ENCODE peak calls at places on chromosomes 4 and X, in ten cellular contexts. K is psoas muscle, G is lower lobe of right lung, D is endothelial cell of umbilical vein, L is heart left ventricle, J is A549, A is coronary artery, S is H9, E is body of pancreas, U is natural killer cell. W is an unnamed sample.
A peak's percentile ranks its signal among the peaks of the same experiment; 100 is the strongest.

GRCh38 chr4:1318488-1319213 is 28.4 kb upstream of the UVSSA start:
- DNase-seq in K (peak; percentile 27), G (peak; percentile 22), D (no peak), L (peak; percentile 55), J (no peak), A (no peak), S (peak; percentile 46), E (no peak), U (no peak), W (peak; percentile 30)

GRCh38 chr4:91502365-91502764 is 801.4 kb upstream of the GRID2 start:
- DNase-seq in K (no peak), G (no peak), D (peak; percentile 8), L (no peak), J (no peak), A (no peak), S (no peak), E (no peak), U (no peak), W (no peak)

GRCh38 chr4:57410331-57411052 is 300.3 kb upstream of the IGFBP7 start:
- DNase-seq in K (no peak), G (no peak), D (no peak), L (no peak), J (no peak), A (peak; percentile 75), S (no peak), E (no peak), U (no peak), W (no peak)

GRCh38 chrX:140274761-140275525 is 229.9 kb downstream of the SOX3 start:
- DNase-seq in K (no peak), G (no peak), D (no peak), L (no peak), J (no peak), A (no peak), S (peak; percentile 34), E (no peak), U (no peak), W (no peak)

GRCh38 chr4:22190855-22191254 is 242.3 kb upstream of the KCNIP4 start:
- DNase-seq in K (no peak), G (no peak), D (no peak), L (no peak), J (no peak), A (no peak), S (no peak), E (no peak), U (no peak), W (no peak)

GRCh38 chr4:186029731-186030421 is 39.1 kb upstream of the TLR3 start:
- DNase-seq in K (peak; percentile 84), G (peak; percentile 67), D (peak; percentile 85), L (peak; percentile 90), J (no peak), A (peak; percentile 96), S (no peak), E (peak; percentile 74), U (no peak), W (no peak)

GRCh38 chr4:90852232-90852631 is 725.0 kb downstream of the CCSER1 start:
- DNase-seq in K (no peak), G (no peak), D (no peak), L (peak; percentile 28), J (no peak), A (no peak), S (no peak), E (no peak), U (no peak), W (no peak)

GRCh38 chr4:54550415-54551171 is 107.2 kb upstream of the KIT start:
- DNase-seq in K (no peak), G (no peak), D (no peak), L (no peak), J (no peak), A (no peak), S (no peak), E (no peak), U (no peak), W (no peak)

GRCh38 chr4:823761-824460 is 2.0 kb downstream of the CPLX1 start:
- DNase-seq in K (peak; percentile 26), G (no peak), D (no peak), L (no peak), J (no peak), A (no peak), S (no peak), E (no peak), U (no peak), W (no peak)

GRCh38 chr4:147355849-147356248 is 125.0 kb upstream of the EDNRA start:
- DNase-seq in K (no peak), G (no peak), D (peak; percentile 39), L (no peak), J (no peak), A (no peak), S (no peak), E (no peak), U (no peak), W (no peak)

GRCh38 chr4:26083987-26084386 is 170.0 kb downstream of the SMIM20 start:
- DNase-seq in K (peak; percentile 59), G (no peak), D (no peak), L (no peak), J (no peak), A (no peak), S (no peak), E (no peak), U (no peak), W (peak; percentile 69)

GRCh38 chrX:56228914-56229313 is 3.2 kb upstream of the KLF8 start:
- DNase-seq in K (no peak), G (no peak), D (no peak), L (no peak), J (no peak), A (no peak), S (peak; percentile 33), E (no peak), U (no peak), W (no peak)

GRCh38 chrX:150680974-150681373 is 12.2 kb upstream of the MTMR1 start:
- DNase-seq in K (no peak), G (no peak), D (peak; percentile 28), L (no peak), J (no peak), A (no peak), S (no peak), E (peak; percentile 23), U (no peak), W (peak; percentile 18)

GRCh38 chr4:44487341-44487740 is 38.7 kb upstream of the KCTD8 start:
- DNase-seq in K (no peak), G (no peak), D (no peak), L (no peak), J (no peak), A (no peak), S (no peak), E (no peak), U (no peak), W (no peak)

GRCh38 chrX:65744965-65745364 is 77.5 kb downstream of the MSN start:
- DNase-seq in K (no peak), G (no peak), D (no peak), L (no peak), J (no peak), A (no peak), S (no peak), E (no peak), U (no peak), W (no peak)

DNA sequence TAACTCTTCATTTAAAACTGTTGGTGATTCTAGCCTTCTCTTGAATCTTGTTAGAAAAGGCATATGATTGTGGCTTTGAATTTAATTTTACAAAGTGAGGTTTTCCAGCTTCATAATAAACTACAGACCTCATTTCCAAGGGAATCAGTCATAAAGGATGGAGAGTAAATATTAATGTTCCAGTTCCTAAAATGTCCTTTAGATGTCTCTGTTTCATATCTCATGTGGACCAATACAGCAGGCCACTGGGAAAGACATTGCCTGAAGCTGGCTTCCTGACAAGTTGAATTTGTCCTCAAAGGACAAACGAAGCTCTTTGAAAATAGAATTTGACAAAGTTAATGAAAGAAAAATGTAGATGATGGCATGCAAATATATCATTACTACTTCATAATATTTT is 125.4 kb downstream of the ZNF330 start:
- DNase-seq in K (no peak), G (no peak), D (peak; percentile 73), L (no peak), J (peak; percentile 36), A (no peak), S (no peak), E (no peak), U (no peak), W (no peak)
- TF ChIP-seq CTCF in K (peak; percentile 67), G (peak; percentile 53), D (peak; percentile 24), L (peak; percentile 73), J (peak; percentile 60), A (peak; percentile 51), S (peak; percentile 36), E (peak; percentile 42), U (no peak), W (peak; percentile 23)

DNA sequence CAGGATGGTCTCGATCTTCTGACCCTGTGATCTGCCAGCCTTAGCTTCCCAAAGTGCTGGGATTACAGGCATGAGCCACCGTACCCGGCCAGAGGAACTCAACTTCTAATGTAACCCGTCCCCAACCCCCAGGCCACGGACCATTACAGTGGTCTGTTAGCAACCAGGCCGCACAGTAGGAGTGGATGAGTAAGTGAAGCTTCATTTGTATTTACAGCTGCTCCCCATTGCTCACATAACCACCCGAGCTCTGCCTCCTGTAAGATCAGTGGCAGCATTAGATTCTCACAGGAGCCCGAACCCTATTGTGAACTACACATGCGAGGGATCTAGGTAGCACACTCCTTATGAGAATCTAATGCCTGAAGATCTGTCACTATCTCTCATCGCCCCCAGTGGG is 119.6 kb downstream of the SHROOM3 start:
- DNase-seq in K (no peak), G (no peak), D (no peak), L (no peak), J (no peak), A (no peak), S (no peak), E (no peak), U (no peak), W (no peak)
- TF ChIP-seq CTCF in K (no peak), G (no peak), D (no peak), L (no peak), J (no peak), A (no peak), S (no peak), E (no peak), U (no peak), W (no peak)

DNA sequence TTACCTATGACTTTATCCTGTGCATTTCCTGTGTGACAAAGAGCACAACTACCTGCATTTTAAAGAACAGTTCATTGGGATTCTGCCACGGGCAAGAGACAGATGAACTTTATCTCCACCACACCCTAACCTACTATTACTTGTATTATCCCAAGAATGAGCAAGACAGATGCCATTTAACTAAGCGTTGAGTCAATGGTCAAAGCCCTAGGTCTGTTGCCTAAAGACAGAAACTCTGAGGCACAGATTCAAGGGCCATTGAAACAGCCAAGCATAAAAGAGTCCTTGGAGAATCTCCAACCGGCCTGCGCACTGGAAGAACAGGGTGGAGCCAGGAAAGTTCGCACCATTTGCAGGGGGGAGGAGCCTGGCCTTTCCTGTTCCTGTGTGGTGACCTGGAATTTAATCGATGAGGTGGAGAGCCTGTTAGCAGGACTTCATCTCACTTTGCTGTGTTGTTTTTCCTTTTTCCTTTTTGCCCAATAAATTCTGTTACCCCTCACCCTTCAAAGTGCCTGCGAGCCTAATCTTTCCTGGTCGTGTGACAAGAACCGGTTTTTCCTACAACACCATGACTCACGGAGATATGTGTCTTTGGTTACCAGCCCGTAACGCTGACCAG is 146.4 kb upstream of the DIAPH2 start:
- DNase-seq in K (no peak), G (no peak), D (no peak), L (no peak), J (no peak), A (no peak), S (no peak), E (peak; percentile 39), U (no peak), W (no peak)
- TF ChIP-seq CTCF in K (no peak), G (no peak), D (no peak), L (no peak), J (no peak), A (no peak), S (no peak), E (no peak), U (no peak), W (no peak)

GRCh38 chr4:175440776-175441175 is 371.3 kb downstream of the GPM6A start:
- DNase-seq in K (no peak), G (no peak), D (no peak), L (no peak), J (no peak), A (no peak), S (no peak), E (no peak), U (no peak), W (no peak)
- TF ChIP-seq CTCF in K (no peak), G (no peak), D (no peak), L (no peak), J (no peak), A (no peak), S (no peak), E (no peak), U (no peak), W (no peak)

W was measured in activated CD8-positive, alpha-beta T cell treated with anti-CD3 and anti-CD28 coated beads for 36 hours.